ENCODE peak calls at places on chromosomes 3 and 15, in six cellular contexts. I is BJ, M is epithelial cell of esophagus, U is left ventricle myocardium inferior, Z is transverse colon, W is nephron progenitor cell. K is an unnamed sample.

GRCh38 chr15:66912441-66912840 is 153.0 kb upstream of the SMAD3 start:
- DNase-seq in I (no peak), M (no peak), U (no peak), Z (no peak), W (no peak), K (no peak)

GRCh38 chr3:180320631-180321030 is 281.3 kb upstream of the TTC14 start:
- DNase-seq in I (no peak), M (no peak), U (no peak), Z (no peak), W (no peak), K (no peak)

GRCh38 chr15:61621146-61621545 is 392.0 kb upstream of the RORA start:
- DNase-seq in I (no peak), M (peak; percentile 17), U (no peak), Z (no peak), W (peak; percentile 53), K (peak; percentile 49)

GRCh38 chr15:70152070-70152480 is 54.4 kb upstream of the TLE3 start:
- DNase-seq in I (no peak), M (peak; percentile 26), U (no peak), Z (no peak), W (no peak), K (no peak)

GRCh38 chr3:141250342-141250741 is 18.7 kb downstream of the PXYLP1 start:
- DNase-seq in I (no peak), M (no peak), U (no peak), Z (no peak), W (no peak), K (no peak)

GRCh38 chr15:69288531-69289311 is 10.0 kb upstream of the PAQR5 start:
- DNase-seq in I (no peak), M (peak; percentile 77), U (no peak), Z (no peak), W (no peak), K (peak; percentile 42)

GRCh38 chr3:77248420-77248819 is 208.5 kb downstream of the ROBO2 start:
- DNase-seq in I (no peak), M (no peak), U (no peak), Z (no peak), W (no peak), K (no peak)

GRCh38 chr3:73674280-73674679 is 49.5 kb upstream of the PDZRN3 start:
- DNase-seq in I (no peak), M (peak; percentile 72), U (no peak), Z (no peak), W (no peak), K (no peak)

GRCh38 chr3:56291244-56291680 is 177.0 kb downstream of the ERC2 start:
- DNase-seq in I (no peak), M (peak; percentile 33), U (no peak), Z (no peak), W (no peak), K (peak; percentile 99)

GRCh38 chr3:175608351-175608750 is 749.2 kb downstream of the NAALADL2 start:
- DNase-seq in I (no peak), M (no peak), U (no peak), Z (no peak), W (no peak), K (no peak)

GRCh38 chr15:81182746-81183402 is 13.8 kb upstream of the IL16 start:
- DNase-seq in I (no peak), M (no peak), U (no peak), Z (no peak), W (no peak), K (no peak)

GRCh38 chr3:120673116-120673515 is 8.9 kb downstream of the HGD start:
- DNase-seq in I (no peak), M (no peak), U (no peak), Z (no peak), W (no peak), K (no peak)

GRCh38 chr3:22980346-22980745 is 222.8 kb upstream of the UBE2E2 start:
- DNase-seq in I (no peak), M (peak; percentile 48), U (no peak), Z (no peak), W (no peak), K (peak; percentile 38)

GRCh38 chr3:128588147-128588546 is 62.5 kb downstream of the RPN1 start:
- DNase-seq in I (no peak), M (no peak), U (no peak), Z (no peak), W (no peak), K (no peak)

GRCh38 chr3:18190646-18191045 is 234.5 kb downstream of the SATB1 start:
- DNase-seq in I (no peak), M (no peak), U (no peak), Z (no peak), W (no peak), K (no peak)

GRCh38 chr15:73751896-73752816 is 995 bp downstream of the INSYN1 start:
- DNase-seq in I (no peak), M (no peak), U (no peak), Z (no peak), W (peak; percentile 75), K (no peak)

GRCh38 chr3:164095279-164095678 is 983.0 kb downstream of the SI start:
- DNase-seq in I (no peak), M (no peak), U (no peak), Z (no peak), W (no peak), K (no peak)

GRCh38 chr3:71430941-71431552 is 152.5 kb downstream of the FOXP1 start:
- DNase-seq in I (no peak), M (peak; percentile 84), U (no peak), Z (no peak), W (no peak), K (peak; percentile 54)

GRCh38 chr3:55160241-55160877 is 232.5 kb upstream of the LRTM1 start:
- DNase-seq in I (peak; percentile 99), M (peak; percentile 1), U (peak; percentile 23), Z (peak; percentile 45), W (peak; percentile 11), K (peak; percentile 97)

GRCh38 chr15:77858677-77859490 is 218.6 kb downstream of the TBC1D2B start:
- DNase-seq in I (no peak), M (no peak), U (no peak), Z (no peak), W (no peak), K (no peak)

GRCh38 chr3:31274406-31275024 is 258.2 kb upstream of the STT3B start:
- DNase-seq in I (no peak), M (no peak), U (no peak), Z (no peak), W (no peak), K (no peak)

GRCh38 chr3:16240229-16241023 is 24.3 kb downstream of the DPH3 start:
- DNase-seq in I (peak; percentile 42), M (peak; percentile 84), U (no peak), Z (no peak), W (no peak), K (peak; percentile 82)

GRCh38 chr3:24258260-24258659 is 236.4 kb downstream of the THRB start:
- DNase-seq in I (no peak), M (no peak), U (no peak), Z (no peak), W (no peak), K (no peak)

GRCh38 chr3:66998075-66998898 is at the start of gene KBTBD8:
- DNase-seq in I (peak; percentile 93), M (peak; percentile 100), U (peak; percentile 98), Z (peak; percentile 99), W (peak; percentile 96), K (peak; percentile 99)

GRCh38 chr15:72037321-72037720 is 80.6 kb downstream of the MYO9A start:
- DNase-seq in I (no peak), M (peak; percentile 79), U (no peak), Z (no peak), W (no peak), K (no peak)

GRCh38 chr15:36942248-36942827 is 158.0 kb downstream of the MEIS2 start:
- DNase-seq in I (no peak), M (no peak), U (no peak), Z (no peak), W (no peak), K (no peak)

GRCh38 chr15:36940207-36940606 is 160.1 kb downstream of the MEIS2 start:
- DNase-seq in I (no peak), M (no peak), U (no peak), Z (no peak), W (no peak), K (no peak)

GRCh38 chr15:36941798-36942197 is 158.6 kb downstream of the MEIS2 start:
- DNase-seq in I (no peak), M (no peak), U (no peak), Z (no peak), W (no peak), K (no peak)

GRCh38 chr15:36938764-36939163 is 161.6 kb downstream of the MEIS2 start:
- DNase-seq in I (no peak), M (no peak), U (no peak), Z (no peak), W (no peak), K (no peak)

GRCh38 chr15:36940636-36941285 is 159.6 kb downstream of the MEIS2 start:
- DNase-seq in I (no peak), M (no peak), U (no peak), Z (no peak), W (no peak), K (no peak)
- TF ChIP-seq CTCF in I (no peak), M (no peak), U (no peak), Z (no peak), W (no peak), K (no peak)

GRCh38 chr3:47250309-47251060 is 32.1 kb downstream of the KIF9 start:
- DNase-seq in I (no peak), M (peak; percentile 41), U (peak; percentile 27), Z (peak; percentile 15), W (peak; percentile 11), K (peak; percentile 61)
- TF ChIP-seq CTCF in I (peak; percentile 53), M (peak; percentile 44), U (peak; percentile 73), Z (no peak), W (peak; percentile 38), K (peak; percentile 19)

DNA sequence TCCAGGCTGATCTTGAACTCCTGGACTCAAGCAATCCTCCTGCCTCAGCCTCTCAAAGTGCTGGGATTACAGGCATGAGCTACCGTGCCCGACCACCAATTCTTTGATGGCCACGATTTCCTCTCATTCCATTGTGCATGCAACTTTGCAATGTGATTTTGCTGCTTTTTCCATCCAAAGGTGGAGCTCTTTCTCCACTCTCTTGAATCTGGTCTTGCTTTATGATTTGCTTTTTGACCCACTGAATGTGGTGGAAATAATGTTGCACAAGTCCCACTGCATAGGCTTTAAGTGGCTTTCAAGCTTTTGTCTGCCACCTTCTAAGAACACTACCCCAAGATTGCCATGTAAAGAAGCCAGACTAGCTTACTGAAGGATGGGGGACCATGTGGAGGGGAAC is 10.6 kb downstream of the RPS27L start:
- DNase-seq in I (no peak), M (no peak), U (no peak), Z (no peak), W (no peak), K (no peak)
- TF ChIP-seq CTCF in I (peak; percentile 12), M (no peak), U (no peak), Z (no peak), W (no peak), K (no peak)

DNA sequence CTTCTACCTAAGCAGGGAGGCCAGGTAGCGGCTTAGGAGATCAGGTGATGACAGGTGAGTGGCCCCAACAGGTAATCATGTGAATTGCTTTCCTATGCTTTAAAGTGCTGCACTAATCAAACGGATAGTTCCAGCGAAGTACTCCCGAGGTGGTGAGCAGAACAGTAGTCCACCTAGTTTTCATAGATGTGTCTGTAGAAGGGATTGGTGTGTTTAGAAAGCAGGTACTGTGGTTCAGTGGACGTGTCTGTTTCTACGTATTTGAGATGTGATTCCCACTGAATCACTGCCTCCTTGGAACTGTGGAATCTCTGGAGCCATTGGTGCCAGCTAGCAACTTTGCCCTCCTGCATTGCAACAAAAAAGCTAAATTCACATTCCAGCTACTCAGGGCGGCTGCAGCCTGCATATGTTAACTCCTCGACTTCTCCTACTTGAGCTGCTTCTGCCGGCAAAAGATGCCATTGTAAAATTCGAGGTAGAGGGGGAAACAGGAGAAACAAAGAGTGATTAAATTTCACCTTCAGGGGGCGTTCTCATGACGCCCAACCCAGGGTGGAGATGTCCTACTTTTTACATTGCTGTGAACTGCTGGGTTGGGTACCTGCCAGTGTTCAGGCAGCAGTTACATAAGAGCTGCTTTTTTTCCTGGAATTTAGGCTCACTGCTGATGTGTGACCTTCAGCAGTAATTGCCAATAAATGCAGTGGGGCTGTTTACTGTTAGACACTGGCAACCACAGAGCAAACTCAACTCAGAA is 227.3 kb downstream of the ITPR1 start:
- DNase-seq in I (no peak), M (peak; percentile 72), U (peak; percentile 64), Z (peak; percentile 72), W (no peak), K (peak; percentile 84)
- TF ChIP-seq CTCF in I (peak; percentile 27), M (peak; percentile 46), U (peak; percentile 68), Z (peak; percentile 43), W (no peak), K (peak; percentile 27)

K was measured in MCF 10A.